ENCODE peak calls at places on chromosomes 16 and 17, in five cellular contexts. K is heart left ventricle, U is gastrocnemius medialis, R is adrenal gland, C is heart right ventricle. W is an unnamed sample. For H3K36me3, the result is how much of the 10 kb centered on the place peaks cover.

GRCh38 chr16:11361751-11362742 is 16.8 kb downstream of the RMI2 start:
- DNase-seq in K (no peak), U (no peak), R (no peak), C (no peak), W (no peak)

GRCh38 chr17:32502710-32503109 is 15.9 kb downstream of the CDK5R1 start:
- DNase-seq in R (no peak), U (no peak), C (no peak), K (no peak), W (no peak)

GRCh38 chr17:77802811-77803220 is 155.7 kb upstream of the TNRC6C start:
- DNase-seq in K (peak), C (no peak), R (peak), U (no peak), W (no peak)

GRCh38 chr17:78134899-78135385 is 4.4 kb downstream of the TMC8 start:
- DNase-seq in K (no peak), R (no peak), U (no peak), C (no peak), W (no peak)

GRCh38 chr17:38798614-38799500 is 499 bp downstream of the PIP4K2B start:
- DNase-seq in K (peak), U (peak), R (peak), C (peak), W (no peak)

GRCh38 chr17:44084131-44084538 is 13.6 kb downstream of the G6PC3 start:
- DNase-seq in K (no peak), U (no peak), R (no peak), C (no peak), W (no peak)

GRCh38 chr17:28541439-28541838 is 11.0 kb downstream of the UNC119 start:
- DNase-seq in K (no peak), R (no peak), U (no peak), C (no peak), W (no peak)

GRCh38 chr17:63843387-63844292 is 1.2 kb upstream of the SMARCD2 start:
- DNase-seq in C (peak), U (no peak), R (peak), K (peak), W (peak)

GRCh38 chr17:72677714-72678390 is 414.6 kb downstream of the SLC39A11 start:
- DNase-seq in R (no peak), K (no peak), C (no peak), U (no peak), W (no peak)

GRCh38 chr16:57651344-57652333 is 16.5 kb upstream of the ADGRG3 start:
- DNase-seq in K (no peak), C (no peak), R (no peak), U (no peak), W (no peak)

GRCh38 chr16:11310997-11311561 is 29.9 kb upstream of the PRM1 start:
- DNase-seq in K (no peak), U (no peak), R (no peak), C (no peak), W (no peak)

GRCh38 chr16:30382398-30383015 is at the start of gene SEPTIN1:
- DNase-seq in U (no peak), C (no peak), R (no peak), K (no peak), W (no peak)

GRCh38 chr16:48526058-48526957 is 83.7 kb downstream of the N4BP1 start:
- DNase-seq in K (no peak), R (no peak), U (no peak), C (no peak), W (peak)

GRCh38 chr16:52068447-52069074 is 478.4 kb downstream of the TOX3 start:
- DNase-seq in U (no peak), K (no peak), C (no peak), R (no peak), W (no peak)

GRCh38 chr17:78278139-78278741 is 46.8 kb downstream of the TMEM235 start:
- DNase-seq in U (peak), C (no peak), R (no peak), K (no peak), W (peak)

GRCh38 chr17:5226940-5227878 is 7.5 kb downstream of the SCIMP start:
- DNase-seq in U (no peak), C (no peak), K (no peak), R (no peak), W (no peak)

GRCh38 chr17:2192367-2193028 is 111.1 kb downstream of the SMG6 start:
- DNase-seq in R (no peak), K (peak), C (no peak), U (no peak), W (no peak)

GRCh38 chr17:76199466-76199865 is 40.8 kb downstream of the RNF157 start:
- DNase-seq in R (no peak), K (no peak), U (no peak), C (no peak), W (no peak)

GRCh38 chr16:81688182-81688581 is 90.9 kb upstream of the PLCG2 start:
- DNase-seq in R (no peak), K (no peak), C (no peak), U (no peak), W (no peak)

GRCh38 chr17:77433385-77434135 is 292.8 kb downstream of the SEC14L1 start:
- DNase-seq in R (no peak), K (peak), C (peak), U (no peak), W (peak)

GRCh38 chr17:28864991-28865849 is 10.4 kb downstream of the ERAL1 start:
- DNase-seq in U (no peak), R (no peak), K (no peak), C (no peak), W (no peak)

GRCh38 chr17:39939588-39940419 is 12.3 kb downstream of the LRRC3C start:
- DNase-seq in R (no peak), K (peak), C (no peak), U (no peak), W (no peak)

GRCh38 chr17:79039171-79039570 is 15.2 kb downstream of the C1QTNF1 start:
- DNase-seq in R (no peak), C (no peak), K (no peak), U (no peak), W (no peak)

GRCh38 chr16:50800074-50800473 is 58.2 kb downstream of the CYLD start:
- DNase-seq in U (no peak), C (no peak), K (no peak), R (no peak), W (no peak)

GRCh38 chr17:41771389-41772206 is 14.9 kb downstream of the JUP start:
- DNase-seq in C (no peak), K (no peak), R (no peak), U (no peak), W (no peak)

GRCh38 chr16:89297156-89297869 is 79.8 kb downstream of the ZNF778 start:
- DNase-seq in K (no peak), R (no peak), C (no peak), U (no peak), W (peak)

GRCh38 chr17:75509528-75510258 is 5.6 kb downstream of the CASKIN2 start:
- DNase-seq in U (no peak), K (peak), C (peak), R (no peak), W (no peak)

GRCh38 chr16:30997000-30997886 is 12.2 kb downstream of the HSD3B7 start:
- DNase-seq in K (peak), U (peak), C (peak), R (peak), W (peak)

GRCh38 chr16:89808453-89808939 is 8.0 kb downstream of the FANCA start:
- DNase-seq in R (no peak), K (no peak), C (no peak), U (no peak), W (no peak)

GRCh38 chr17:48187867-48188608 is 80.5 kb downstream of the SNX11 start:
- DNase-seq in R (no peak), K (no peak), U (no peak), C (no peak), W (no peak)

GRCh38 chr17:71866095-71866494 is 254.7 kb upstream of the SOX9 start:
- DNase-seq in R (no peak), K (no peak), C (no peak), U (no peak), W (no peak)

GRCh38 chr17:17722906-17723353 is 41.7 kb downstream of the RAI1 start:
- DNase-seq in C (no peak), R (no peak), K (no peak), U (no peak), W (no peak)
- H3K4me3 ChIP-seq in C (peak), R (no peak), K (peak), U (peak), W (no peak)

DNA sequence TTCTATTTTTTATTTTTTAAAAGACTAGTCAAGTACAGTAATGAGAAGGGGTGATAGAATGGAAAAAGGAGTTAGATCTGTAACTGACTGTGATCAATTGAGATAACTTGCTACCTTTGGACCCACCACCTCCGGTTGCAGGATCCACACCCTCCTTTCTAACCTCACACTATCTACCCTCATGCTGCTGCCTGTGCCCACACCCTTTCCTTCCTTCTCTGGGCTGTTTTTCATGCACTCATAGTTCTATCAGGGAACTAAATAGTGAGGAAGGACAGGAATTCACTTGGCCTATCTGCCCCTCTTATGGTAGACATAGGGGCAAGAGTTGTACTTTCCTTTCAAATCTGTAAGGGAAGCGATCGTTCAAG is 172.3 kb downstream of the KATNIP start:
- DNase-seq in U (no peak), C (no peak), R (no peak), K (no peak), W (no peak)
- H3K27ac ChIP-seq in U (no peak), C (peak), R (peak), K (peak), W (no peak)

DNA sequence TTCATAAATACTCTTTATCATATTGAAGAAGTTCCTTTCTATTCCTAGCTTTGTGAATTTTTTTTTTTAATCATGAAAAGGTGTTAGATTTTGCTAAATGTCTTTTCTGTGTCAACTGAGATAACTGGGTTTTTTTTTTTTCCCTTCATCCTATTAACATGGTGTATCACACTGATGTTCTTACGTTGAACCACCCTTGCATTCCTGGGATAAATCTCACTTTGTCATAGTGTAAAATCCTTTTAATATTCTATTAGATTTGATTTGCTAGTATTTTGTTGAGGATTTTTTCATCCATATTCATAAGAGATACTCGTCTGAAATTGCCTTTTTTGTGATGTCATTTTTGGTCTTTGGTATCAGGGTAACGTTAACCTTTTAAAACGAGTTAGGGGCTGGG is 49.2 kb downstream of the CHCT1 start:
- DNase-seq in K (no peak), C (no peak), U (no peak), R (no peak), W (no peak)
- H3K36me3 ChIP-seq in K (under half), C (half or more), U (under half), R (under half), W (under half)

DNA sequence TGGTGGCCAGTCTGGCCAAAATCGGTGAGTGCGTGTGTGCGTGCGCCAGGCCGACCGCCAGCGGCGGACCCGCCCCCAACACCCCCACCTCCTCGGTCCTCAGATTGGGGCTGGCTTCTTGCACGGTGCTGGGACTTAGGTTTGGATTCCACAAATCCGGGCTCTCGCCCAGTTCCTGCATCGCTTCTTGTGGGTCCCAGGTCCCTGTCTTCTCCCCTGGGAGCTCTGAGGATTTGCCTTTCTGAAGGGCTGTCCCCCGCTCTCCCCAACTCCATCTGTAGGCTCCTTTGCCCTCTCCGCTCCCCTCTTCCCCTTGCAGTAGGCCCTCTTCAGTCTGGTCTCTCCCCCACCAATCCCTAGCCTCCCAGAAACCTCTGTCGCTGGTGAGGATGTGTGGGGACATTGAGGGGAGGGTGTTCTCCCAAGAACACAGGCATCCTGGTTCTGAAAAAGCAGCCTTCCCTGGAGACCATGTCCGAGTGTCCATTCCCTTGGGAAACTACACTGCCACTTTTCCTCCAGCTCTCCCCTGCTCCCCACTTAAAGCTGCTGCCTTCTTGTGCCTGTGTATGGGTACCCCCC is 490 bp downstream of the SLC9A5 start:
- DNase-seq in U (no peak), C (no peak), K (peak), R (peak), W (peak)
- H3K4me3 ChIP-seq in U (peak), C (peak), K (peak), R (peak), W (peak)

GRCh38 chr16:15643453-15644305 is 725 bp upstream of the MARF1 start:
- DNase-seq in K (no peak), C (no peak), U (no peak), R (peak), W (no peak)
- H3K27ac ChIP-seq in K (peak), C (peak), U (peak), R (peak), W (peak)

DNA sequence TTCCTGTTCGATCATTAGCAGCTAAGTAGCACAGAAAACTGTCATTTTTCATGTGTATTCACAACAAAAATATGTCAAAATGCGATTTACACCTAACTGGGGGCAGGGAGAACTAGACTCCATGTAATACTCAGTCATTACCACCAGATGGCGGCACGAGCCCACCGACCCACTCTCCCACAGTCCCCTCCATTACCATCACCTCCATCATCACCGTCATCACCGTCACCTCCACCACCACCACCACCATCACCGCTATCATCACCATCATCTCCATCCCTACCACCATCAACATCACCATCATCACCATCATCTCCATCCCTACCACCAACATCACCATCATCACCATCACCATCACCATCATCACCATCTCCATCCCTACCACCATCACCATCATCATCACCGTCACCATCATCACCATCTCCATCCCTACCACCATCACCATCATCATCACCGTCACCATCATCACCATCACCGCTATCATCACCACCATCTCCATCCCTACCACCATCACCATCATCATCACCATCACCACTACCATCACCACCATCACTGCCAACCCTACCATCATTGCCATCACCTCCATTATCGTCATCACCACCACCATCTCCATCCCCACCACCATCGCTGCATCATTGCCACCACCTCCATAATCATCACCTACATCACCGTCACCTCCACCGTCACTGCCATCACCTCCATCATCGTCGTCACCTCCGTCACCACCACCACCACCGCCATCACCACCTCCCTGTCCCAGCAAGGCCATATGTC is 14.4 kb downstream of the NDUFAF8 start:
- DNase-seq in C (no peak), K (no peak), U (peak), R (no peak), W (no peak)
- H3K36me3 ChIP-seq in C (half or more), K (under half), U (under half), R (under half), W (under half)

GRCh38 chr17:49217651-49218413 is 7.3 kb downstream of the ABI3 start:
- DNase-seq in R (peak), U (no peak), C (peak), K (peak), W (no peak)
- H3K4me3 ChIP-seq in R (no peak), U (no peak), C (no peak), K (no peak), W (no peak)

GRCh38 chr17:3828852-3829232 is 17.2 kb downstream of the NCBP3 start:
- DNase-seq in R (no peak), U (no peak), K (no peak), C (no peak), W (no peak)

GRCh38 chr17:3826191-3826590 is 19.9 kb downstream of the NCBP3 start:
- DNase-seq in K (no peak), C (no peak), R (no peak), U (no peak), W (no peak)

GRCh38 chr17:3828151-3828851 is 17.7 kb downstream of the NCBP3 start:
- DNase-seq in U (peak), C (no peak), R (no peak), K (no peak), W (no peak)

GRCh38 chr17:3827124-3827773 is 18.8 kb downstream of the NCBP3 start:
- DNase-seq in C (no peak), R (peak), U (no peak), K (no peak), W (no peak)
- H3K27ac ChIP-seq in C (peak), R (peak), U (no peak), K (no peak), W (no peak)

W was measured in pancreas.